ENCODE peak calls at places on chromosomes 5 and 9, in eight cellular contexts. W is endothelial cell of umbilical vein, M is colonic mucosa, N is SK-N-SH, B is mammary epithelial cell, X is PC-3, I is neural progenitor cell, Z is DND-41. V is an unnamed sample.

GRCh38 chr5:91235194-91235793 is 147.8 kb downstream of the ARRDC3 start:
- DNase-seq in W (peak; percentile 39), M (no peak), N (no peak), B (no peak), X (no peak), I (no peak), Z (no peak), V (no peak)

GRCh38 chr5:90747175-90747574 is 188.6 kb downstream of the ADGRV1 start:
- DNase-seq in W (no peak), M (no peak), N (no peak), B (peak; percentile 46), X (peak; percentile 82), I (no peak), Z (no peak), V (no peak)

GRCh38 chr5:104344809-104345512 is 782.4 kb upstream of the NUDT12 start:
- DNase-seq in W (peak; percentile 80), M (no peak), N (no peak), B (peak; percentile 85), X (peak; percentile 97), I (peak; percentile 44), Z (no peak), V (peak; percentile 48)

GRCh38 chr9:135702002-135702721 is at the start of gene KCNT1:
- DNase-seq in W (peak; percentile 40), M (peak; percentile 35), N (peak; percentile 99), B (peak; percentile 25), X (peak; percentile 51), I (peak; percentile 82), Z (peak; percentile 54), V (peak; percentile 93)

GRCh38 chr9:124392855-124393460 is 22.3 kb downstream of the PSMB7 start:
- DNase-seq in W (peak; percentile 75), M (no peak), N (peak; percentile 77), B (peak; percentile 99), X (peak; percentile 95), I (peak; percentile 74), Z (no peak), V (peak; percentile 76)

GRCh38 chr9:98356953-98357352 is 101.5 kb upstream of the TBC1D2 start:
- DNase-seq in W (peak; percentile 87), M (no peak), N (no peak), B (no peak), X (peak; percentile 62), I (no peak), Z (no peak), V (no peak)

GRCh38 chr5:128199104-128199503 is 115.5 kb downstream of the SLC12A2 start:
- DNase-seq in W (peak; percentile 65), M (no peak), N (no peak), B (peak; percentile 63), X (peak; percentile 90), I (no peak), Z (no peak), V (no peak)

GRCh38 chr9:69798737-69799136 is 21.9 kb upstream of the CFAP95 start:
- DNase-seq in W (no peak), M (no peak), N (no peak), B (peak; percentile 55), X (peak; percentile 39), I (no peak), Z (no peak), V (no peak)

GRCh38 chr5:151275803-151276202 is 22.8 kb downstream of the GM2A start:
- DNase-seq in W (no peak), M (no peak), N (no peak), B (no peak), X (no peak), I (no peak), Z (no peak), V (no peak)

GRCh38 chr5:149886697-149887470 is 57.7 kb downstream of the PDE6A start:
- DNase-seq in W (no peak), M (no peak), N (no peak), B (peak; percentile 20), X (no peak), I (no peak), Z (no peak), V (no peak)

GRCh38 chr5:149559712-149560111 is 8.5 kb upstream of the CSNK1A1 start:
- DNase-seq in W (no peak), M (no peak), N (no peak), B (no peak), X (no peak), I (no peak), Z (no peak), V (no peak)

GRCh38 chr9:133844876-133845658 is 106.9 kb upstream of the SARDH start:
- DNase-seq in W (peak; percentile 86), M (peak; percentile 50), N (peak; percentile 63), B (no peak), X (no peak), I (no peak), Z (no peak), V (no peak)
- H3K4me3 ChIP-seq in W (no peak overlapping the region), M (no peak overlapping the region), N (no peak overlapping the region), B (no peak overlapping the region), X (no peak overlapping the region), I (no peak overlapping the region), Z (no peak overlapping the region), V (no peak overlapping the region)

GRCh38 chr9:19379697-19380046 is 364 bp downstream of the RPS6 start:
- DNase-seq in W (peak; percentile 69), M (peak; percentile 43), N (peak; percentile 54), B (no peak), X (no peak), I (peak; percentile 60), Z (no peak), V (no peak)

GRCh38 chr9:19378647-19379046 is 1.4 kb downstream of the RPS6 start:
- DNase-seq in W (peak; percentile 36), M (no peak), N (no peak), B (no peak), X (no peak), I (no peak), Z (no peak), V (no peak)

GRCh38 chr9:19376931-19377330 is 3.1 kb downstream of the RPS6 start:
- DNase-seq in W (no peak), M (no peak), N (no peak), B (no peak), X (no peak), I (no peak), Z (no peak), V (no peak)

GRCh38 chr9:19379283-19379682 is 753 bp downstream of the RPS6 start:
- DNase-seq in W (no peak), M (no peak), N (no peak), B (no peak), X (no peak), I (peak; percentile 16), Z (no peak), V (no peak)

GRCh38 chr9:19378154-19378553 is 1.9 kb downstream of the RPS6 start:
- DNase-seq in W (no peak), M (no peak), N (no peak), B (no peak), X (no peak), I (no peak), Z (no peak), V (no peak)
- H3K9ac ChIP-seq in W (peak overlapping the region; percentile 95), M (peak overlapping the region; percentile 95), N (peak overlapping the region; percentile 95), B (peak overlapping the region; percentile 97), X (peak overlapping the region; percentile 98), I (peak overlapping the region; percentile 99), Z (peak overlapping the region; percentile 81), V (peak overlapping the region; percentile 98)

GRCh38 chr5:96901841-96902240 is 25.5 kb downstream of the ERAP2 start:
- DNase-seq in W (no peak), M (no peak), N (no peak), B (no peak), X (peak; percentile 38), I (no peak), Z (no peak), V (no peak)

GRCh38 chr5:96896285-96896711 is 20.0 kb downstream of the ERAP2 start:
- DNase-seq in W (no peak), M (no peak), N (no peak), B (no peak), X (no peak), I (no peak), Z (no peak), V (no peak)

GRCh38 chr5:96901384-96901783 is 25.1 kb downstream of the ERAP2 start:
- DNase-seq in W (no peak), M (no peak), N (no peak), B (no peak), X (no peak), I (peak; percentile 22), Z (no peak), V (peak; percentile 61)

GRCh38 chr5:96893342-96893741 is 17.0 kb downstream of the ERAP2 start:
- DNase-seq in W (peak; percentile 68), M (no peak), N (no peak), B (peak; percentile 49), X (peak; percentile 35), I (no peak), Z (no peak), V (no peak)

GRCh38 chr5:96896806-96897205 is 20.5 kb downstream of the ERAP2 start:
- DNase-seq in W (no peak), M (no peak), N (no peak), B (no peak), X (no peak), I (no peak), Z (no peak), V (no peak)
- H3K4me1 ChIP-seq in W (peaks cover 11% of the 10 kb centered on the region), M (no peaks in the 10 kb centered on the region), N (peaks cover 5% of the 10 kb centered on the region), B (no peaks in the 10 kb centered on the region), X (peaks cover 7% of the 10 kb centered on the region), I (peaks cover 7% of the 10 kb centered on the region), Z (no peaks in the 10 kb centered on the region), V (no peaks in the 10 kb centered on the region)

GRCh38 chr9:129598089-129598596 is 22.8 kb downstream of the C9orf50 start:
- DNase-seq in W (no peak), M (no peak), N (no peak), B (no peak), X (no peak), I (no peak), Z (no peak), V (no peak)

GRCh38 chr9:129595903-129596540 is 24.9 kb downstream of the C9orf50 start:
- DNase-seq in W (no peak), M (no peak), N (no peak), B (no peak), X (no peak), I (no peak), Z (no peak), V (no peak)

GRCh38 chr9:129595323-129595741 is 25.6 kb downstream of the C9orf50 start:
- DNase-seq in W (no peak), M (no peak), N (no peak), B (no peak), X (peak; percentile 8), I (no peak), Z (no peak), V (no peak)

GRCh38 chr9:129596541-129597328 is 24.2 kb downstream of the C9orf50 start:
- DNase-seq in W (no peak), M (peak; percentile 80), N (peak; percentile 79), B (no peak), X (peak; percentile 25), I (peak; percentile 85), Z (no peak), V (peak; percentile 93)

DNA sequence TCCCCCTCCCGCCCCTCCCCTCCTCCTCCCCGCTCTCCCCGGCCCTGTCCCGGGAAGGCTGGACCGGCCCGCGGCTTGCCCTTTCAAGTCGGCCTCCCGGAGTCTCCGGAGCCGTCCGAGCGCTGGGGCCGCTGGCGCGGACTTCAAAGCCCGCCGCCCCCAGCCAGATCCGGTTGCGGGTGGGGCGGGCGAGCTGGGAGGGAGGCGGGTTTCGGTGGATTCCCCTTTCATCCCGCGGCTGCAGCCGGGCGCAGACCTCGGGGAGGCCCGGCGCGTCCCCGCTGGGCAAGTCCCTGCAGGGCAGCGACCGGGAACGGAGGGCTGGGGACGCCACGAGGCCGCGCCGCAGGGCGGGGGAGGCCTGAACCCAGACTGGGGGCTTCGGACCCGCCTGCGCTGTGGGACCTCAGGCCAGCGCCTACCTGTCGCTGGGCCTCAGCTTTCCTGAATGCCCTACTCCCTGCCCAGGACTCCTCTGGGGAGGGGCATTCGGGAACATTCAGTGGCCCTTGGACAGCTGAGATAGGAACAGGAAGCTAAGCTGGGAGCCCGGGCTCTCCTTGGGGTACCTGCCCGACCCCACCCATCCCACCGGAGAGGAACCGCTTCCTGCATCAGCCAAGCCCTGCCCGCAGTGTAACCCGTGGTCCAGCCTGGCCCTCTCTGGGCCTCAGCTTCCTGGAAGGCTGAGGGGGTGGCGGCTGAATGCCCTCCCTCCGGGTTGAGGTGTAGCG is 23.4 kb downstream of the C9orf50 start:
- DNase-seq in W (peak; percentile 34), M (peak; percentile 77), N (peak; percentile 70), B (peak; percentile 32), X (peak; percentile 56), I (peak; percentile 93), Z (no peak), V (peak; percentile 88)
- H3K4me3 ChIP-seq in W (peak overlapping the region; percentile 33), M (peak overlapping the region; percentile 34), N (peak overlapping the region; percentile 35), B (no peak overlapping the region), X (peak overlapping the region; percentile 62), I (peak overlapping the region; percentile 56), Z (no peak overlapping the region), V (peak overlapping the region; percentile 82)